ENCODE peak calls at places on chromosomes 12 and 14, in four cellular contexts. N is cardiac muscle cell, E is H7, X is IMR-90. Y is an unnamed sample.

GRCh38 chr14:87231336-87232026 is 761.5 kb downstream of the GALC start:
- DNase-seq in E (no peak), N (no peak), X (no peak), Y (no peak)

GRCh38 chr12:28855761-28856160 is 293.3 kb upstream of the FAR2 start:
- DNase-seq in X (no peak), N (no peak), E (no peak), Y (no peak)

GRCh38 chr14:38208825-38209562 is 1.3 kb downstream of the SSTR1 start:
- DNase-seq in E (peak; percentile 82), X (peak; percentile 74), N (peak; percentile 68), Y (no peak)

GRCh38 chr14:66284346-66284745 is 201.8 kb upstream of the CCDC196 start:
- DNase-seq in N (peak; percentile 5), X (peak; percentile 0), E (no peak), Y (peak; percentile 12)

GRCh38 chr12:43255642-43256041 is 296.4 kb downstream of the ADAMTS20 start:
- DNase-seq in X (no peak), E (no peak), N (no peak), Y (no peak)

GRCh38 chr14:50784683-50785505 is 46.1 kb downstream of the NIN start:
- DNase-seq in N (no peak), X (no peak), E (no peak), Y (no peak)

GRCh38 chr12:2555487-2556082 is 239.2 kb upstream of the FKBP4 start:
- DNase-seq in X (no peak), E (peak; percentile 66), N (no peak), Y (no peak)

GRCh38 chr14:69038449-69039286 is 59.6 kb upstream of the ACTN1 start:
- DNase-seq in N (peak; percentile 82), E (no peak), X (peak; percentile 88), Y (peak; percentile 98)

GRCh38 chr14:78486621-78487020 is 316.4 kb downstream of the NRXN3 start:
- DNase-seq in X (no peak), N (no peak), E (no peak), Y (no peak)

GRCh38 chr14:103343164-103343879 is 9.3 kb downstream of the EIF5 start:
- DNase-seq in E (no peak), N (peak; percentile 15), X (no peak), Y (no peak)

GRCh38 chr12:113142886-113143329 is 6.6 kb upstream of the CFAP73 start:
- DNase-seq in N (no peak), E (no peak), X (no peak), Y (no peak)

GRCh38 chr12:20309504-20310148 is 58.7 kb upstream of the PDE3A start:
- DNase-seq in X (no peak), E (no peak), N (no peak), Y (no peak)

GRCh38 chr12:132356686-132357622 is 27.6 kb upstream of the GALNT9 start:
- DNase-seq in N (peak; percentile 86), X (peak; percentile 16), E (peak; percentile 93), Y (peak; percentile 9)

GRCh38 chr12:11759894-11760293 is 110.4 kb downstream of the ETV6 start:
- DNase-seq in N (no peak), E (no peak), X (no peak), Y (no peak)

GRCh38 chr12:123243851-123244250 is 10.6 kb downstream of the MTRFR start:
- DNase-seq in N (no peak), X (no peak), E (no peak), Y (no peak)

GRCh38 chr12:123238961-123239360 is 5.7 kb downstream of the MTRFR start:
- DNase-seq in E (no peak), X (no peak), N (no peak), Y (no peak)

GRCh38 chr12:123238330-123238682 is 5.1 kb downstream of the MTRFR start:
- DNase-seq in E (no peak), X (no peak), N (no peak), Y (no peak)

GRCh38 chr12:123245678-123246077 is 12.4 kb downstream of the MTRFR start:
- DNase-seq in X (no peak), N (no peak), E (no peak), Y (no peak)

GRCh38 chr12:123242083-123242904 is 9.1 kb downstream of the MTRFR start:
- DNase-seq in E (no peak), N (no peak), X (peak; percentile 10), Y (no peak)
- H3K4me3 ChIP-seq in E (no peak overlapping the region), N (no peak overlapping the region), X (no peak overlapping the region), Y (no peak overlapping the region)

GRCh38 chr12:116919247-116919671 is 8.5 kb downstream of the FBXW8 start:
- DNase-seq in N (no peak), X (no peak), E (no peak), Y (no peak)
- H3K4me3 ChIP-seq in N (no peak overlapping the region), X (no peak overlapping the region), E (no peak overlapping the region), Y (no peak overlapping the region)

GRCh38 chr12:49702676-49703228 is 4.5 kb downstream of the FMNL3 start:
- DNase-seq in N (no peak), X (no peak), E (no peak), Y (no peak)
- H3K4me3 ChIP-seq in N (no peak overlapping the region), X (no peak overlapping the region), E (no peak overlapping the region), Y (no peak overlapping the region)

GRCh38 chr12:5908251-5908650 is 36.8 kb downstream of the ANO2 start:
- DNase-seq in E (no peak), X (no peak), N (no peak), Y (no peak)

GRCh38 chr12:5909560-5909959 is 35.5 kb downstream of the ANO2 start:
- DNase-seq in N (no peak), X (no peak), E (no peak), Y (no peak)

GRCh38 chr12:5912011-5912410 is 33.0 kb downstream of the ANO2 start:
- DNase-seq in E (peak; percentile 11), X (no peak), N (no peak), Y (no peak)

GRCh38 chr12:5912437-5913334 is 32.4 kb downstream of the ANO2 start:
- DNase-seq in N (no peak), E (peak; percentile 89), X (no peak), Y (no peak)

GRCh38 chr12:5910790-5911548 is 34.1 kb downstream of the ANO2 start:
- DNase-seq in E (no peak), X (no peak), N (no peak), Y (no peak)
- H3K4me3 ChIP-seq in E (no peak overlapping the region), X (no peak overlapping the region), N (no peak overlapping the region), Y (no peak overlapping the region)

DNA sequence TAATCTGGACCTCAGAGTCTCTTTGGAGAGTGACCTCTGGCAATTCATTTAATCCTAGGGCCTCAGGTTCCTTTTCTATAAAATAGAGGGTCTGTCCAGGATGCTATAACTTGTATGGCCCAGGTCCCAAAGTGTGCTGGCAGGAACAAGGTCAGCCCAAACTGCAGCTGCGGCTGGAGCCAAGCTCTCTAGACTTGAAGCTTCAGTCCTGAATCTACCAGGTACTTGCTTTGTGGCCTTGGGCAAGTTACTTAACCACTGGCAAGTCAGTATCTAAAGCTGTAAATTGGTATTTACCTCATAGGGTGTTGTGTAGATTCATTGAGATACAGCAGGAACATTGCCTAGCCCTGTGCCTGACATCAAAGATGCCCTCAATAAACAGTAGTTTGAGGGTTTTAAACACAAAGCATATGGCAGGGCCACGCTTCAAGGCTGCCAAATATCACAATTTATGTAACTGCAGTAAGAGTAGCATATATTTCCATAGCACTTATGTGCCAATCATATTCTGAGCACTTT is 21.7 kb downstream of the CPM start:
- DNase-seq in X (no peak), E (no peak), N (no peak), Y (no peak)
- H3K4me3 ChIP-seq in X (no peak overlapping the region), E (no peak overlapping the region), N (no peak overlapping the region), Y (no peak overlapping the region)

Y was measured in skeletal muscle cell.